ENCODE peak calls at places on chromosomes 7 and 10, in eight cellular contexts. One of them, this sample, is unnamed.
A peak's percentile ranks its signal among the peaks of the same experiment; 100 is the strongest.

GRCh38 chr10:77756319-77757232 is 119.0 kb upstream of the KCNMA1 start:
- DNase-seq in fibroblast of lung: peak; percentile 79
- DNase-seq in PC-3: peak; percentile 98
- DNase-seq in RWPE1: peak; percentile 70
- DNase-seq in tibial nerve: no peak
- DNase-seq in pancreas: peak; percentile 21
- DNase-seq in effector memory CD4-positive, alpha-beta T cell: no peak
- DNase-seq in heart right ventricle: no peak
- DNase-seq in this sample: no peak

GRCh38 chr10:61845950-61846268 is 55.6 kb upstream of the ARID5B start:
- DNase-seq in fibroblast of lung: no peak
- DNase-seq in PC-3: no peak
- DNase-seq in RWPE1: no peak
- DNase-seq in tibial nerve: no peak
- DNase-seq in pancreas: no peak
- DNase-seq in effector memory CD4-positive, alpha-beta T cell: no peak
- DNase-seq in heart right ventricle: no peak
- DNase-seq in this sample: no peak

GRCh38 chr7:82805527-82805960 is 357.1 kb downstream of the PCLO start:
- DNase-seq in fibroblast of lung: peak; percentile 88
- DNase-seq in PC-3: peak; percentile 89
- DNase-seq in RWPE1: peak; percentile 66
- DNase-seq in tibial nerve: no peak
- DNase-seq in pancreas: no peak
- DNase-seq in effector memory CD4-positive, alpha-beta T cell: no peak
- DNase-seq in heart right ventricle: no peak
- DNase-seq in this sample: no peak

GRCh38 chr7:22759721-22760120 is 32.7 kb downstream of the IL6 start:
- DNase-seq in fibroblast of lung: no peak
- DNase-seq in PC-3: no peak
- DNase-seq in RWPE1: no peak
- DNase-seq in tibial nerve: no peak
- DNase-seq in pancreas: no peak
- DNase-seq in effector memory CD4-positive, alpha-beta T cell: no peak
- DNase-seq in heart right ventricle: no peak
- DNase-seq in this sample: no peak

GRCh38 chr7:14092376-14092775 is 102.9 kb upstream of the ETV1 start:
- DNase-seq in fibroblast of lung: no peak
- DNase-seq in PC-3: no peak
- DNase-seq in RWPE1: no peak
- DNase-seq in tibial nerve: no peak
- DNase-seq in pancreas: no peak
- DNase-seq in effector memory CD4-positive, alpha-beta T cell: no peak
- DNase-seq in heart right ventricle: no peak
- DNase-seq in this sample: no peak

GRCh38 chr10:122234416-122234815 is 36.7 kb upstream of the BTBD16 start:
- DNase-seq in fibroblast of lung: peak; percentile 13
- DNase-seq in PC-3: no peak
- DNase-seq in RWPE1: no peak
- DNase-seq in tibial nerve: no peak
- DNase-seq in pancreas: no peak
- DNase-seq in effector memory CD4-positive, alpha-beta T cell: no peak
- DNase-seq in heart right ventricle: no peak
- DNase-seq in this sample: no peak

GRCh38 chr7:45036801-45037200 is 36.8 kb downstream of the CCM2 start:
- DNase-seq in fibroblast of lung: no peak
- DNase-seq in PC-3: no peak
- DNase-seq in RWPE1: no peak
- DNase-seq in tibial nerve: no peak
- DNase-seq in pancreas: no peak
- DNase-seq in effector memory CD4-positive, alpha-beta T cell: no peak
- DNase-seq in heart right ventricle: no peak
- DNase-seq in this sample: no peak

GRCh38 chr10:122715576-122715975 is 15.9 kb upstream of the C10orf120 start:
- DNase-seq in fibroblast of lung: no peak
- DNase-seq in PC-3: no peak
- DNase-seq in RWPE1: no peak
- DNase-seq in tibial nerve: no peak
- DNase-seq in pancreas: no peak
- DNase-seq in effector memory CD4-positive, alpha-beta T cell: no peak
- DNase-seq in heart right ventricle: no peak
- DNase-seq in this sample: no peak

GRCh38 chr10:62052276-62052675 is 150.8 kb downstream of the ARID5B start:
- DNase-seq in fibroblast of lung: no peak
- DNase-seq in PC-3: no peak
- DNase-seq in RWPE1: no peak
- DNase-seq in tibial nerve: no peak
- DNase-seq in pancreas: no peak
- DNase-seq in effector memory CD4-positive, alpha-beta T cell: no peak
- DNase-seq in heart right ventricle: no peak
- DNase-seq in this sample: no peak

GRCh38 chr7:29332027-29332806 is 137.6 kb downstream of the CHN2 start:
- DNase-seq in fibroblast of lung: no peak
- DNase-seq in PC-3: no peak
- DNase-seq in RWPE1: no peak
- DNase-seq in tibial nerve: no peak
- DNase-seq in pancreas: no peak
- DNase-seq in effector memory CD4-positive, alpha-beta T cell: no peak
- DNase-seq in heart right ventricle: no peak
- DNase-seq in this sample: no peak

GRCh38 chr7:35545831-35546230 is 149.1 kb downstream of the HERPUD2 start:
- DNase-seq in fibroblast of lung: no peak
- DNase-seq in PC-3: no peak
- DNase-seq in RWPE1: no peak
- DNase-seq in tibial nerve: no peak
- DNase-seq in pancreas: no peak
- DNase-seq in effector memory CD4-positive, alpha-beta T cell: no peak
- DNase-seq in heart right ventricle: no peak
- DNase-seq in this sample: no peak

GRCh38 chr7:143040209-143040710 is 11.9 kb upstream of the OR6V1 start:
- DNase-seq in fibroblast of lung: no peak
- DNase-seq in PC-3: no peak
- DNase-seq in RWPE1: no peak
- DNase-seq in tibial nerve: no peak
- DNase-seq in pancreas: no peak
- DNase-seq in effector memory CD4-positive, alpha-beta T cell: no peak
- DNase-seq in heart right ventricle: no peak
- DNase-seq in this sample: no peak

GRCh38 chr10:92387289-92387940 is 96.4 kb downstream of the MARCHF5 start:
- DNase-seq in fibroblast of lung: peak; percentile 71
- DNase-seq in PC-3: peak; percentile 51
- DNase-seq in RWPE1: peak; percentile 69
- DNase-seq in tibial nerve: no peak
- DNase-seq in pancreas: peak; percentile 28
- DNase-seq in effector memory CD4-positive, alpha-beta T cell: no peak
- DNase-seq in heart right ventricle: no peak
- DNase-seq in this sample: no peak

GRCh38 chr10:89653410-89653828 is 8.4 kb upstream of the PANK1 start:
- DNase-seq in fibroblast of lung: no peak
- DNase-seq in PC-3: peak; percentile 51
- DNase-seq in RWPE1: no peak
- DNase-seq in tibial nerve: no peak
- DNase-seq in pancreas: no peak
- DNase-seq in effector memory CD4-positive, alpha-beta T cell: no peak
- DNase-seq in heart right ventricle: no peak
- DNase-seq in this sample: no peak

GRCh38 chr10:87095241-87095945 is 387 bp downstream of the SHLD2 start:
- DNase-seq in fibroblast of lung: peak; percentile 86
- DNase-seq in PC-3: peak; percentile 59
- DNase-seq in RWPE1: peak; percentile 81
- DNase-seq in tibial nerve: peak; percentile 42
- DNase-seq in pancreas: peak; percentile 78
- DNase-seq in effector memory CD4-positive, alpha-beta T cell: peak; percentile 70
- DNase-seq in heart right ventricle: peak; percentile 86
- DNase-seq in this sample: peak; percentile 82

GRCh38 chr7:64308019-64308275 is 5.8 kb upstream of the ZNF736 start:
- DNase-seq in fibroblast of lung: no peak
- DNase-seq in PC-3: no peak
- DNase-seq in RWPE1: no peak
- DNase-seq in tibial nerve: no peak
- DNase-seq in pancreas: no peak
- DNase-seq in effector memory CD4-positive, alpha-beta T cell: no peak
- DNase-seq in heart right ventricle: no peak
- DNase-seq in this sample: no peak

GRCh38 chr10:5492929-5493576 is 6.3 kb downstream of the CALML5 start:
- DNase-seq in fibroblast of lung: no peak
- DNase-seq in PC-3: no peak
- DNase-seq in RWPE1: no peak
- DNase-seq in tibial nerve: no peak
- DNase-seq in pancreas: no peak
- DNase-seq in effector memory CD4-positive, alpha-beta T cell: no peak
- DNase-seq in heart right ventricle: no peak
- DNase-seq in this sample: no peak

GRCh38 chr7:41912851-41913580 is 210.1 kb upstream of the INHBA start:
- DNase-seq in fibroblast of lung: no peak
- DNase-seq in PC-3: peak; percentile 22
- DNase-seq in RWPE1: peak; percentile 20
- DNase-seq in tibial nerve: no peak
- DNase-seq in pancreas: no peak
- DNase-seq in effector memory CD4-positive, alpha-beta T cell: no peak
- DNase-seq in heart right ventricle: no peak
- DNase-seq in this sample: no peak

GRCh38 chr7:41915861-41916260 is 213.0 kb upstream of the INHBA start:
- DNase-seq in fibroblast of lung: no peak
- DNase-seq in PC-3: peak; percentile 70
- DNase-seq in RWPE1: no peak
- DNase-seq in tibial nerve: no peak
- DNase-seq in pancreas: no peak
- DNase-seq in effector memory CD4-positive, alpha-beta T cell: no peak
- DNase-seq in heart right ventricle: no peak
- DNase-seq in this sample: no peak

GRCh38 chr7:41912426-41912825 is 209.5 kb upstream of the INHBA start:
- DNase-seq in fibroblast of lung: no peak
- DNase-seq in PC-3: no peak
- DNase-seq in RWPE1: no peak
- DNase-seq in tibial nerve: no peak
- DNase-seq in pancreas: no peak
- DNase-seq in effector memory CD4-positive, alpha-beta T cell: no peak
- DNase-seq in heart right ventricle: no peak
- DNase-seq in this sample: no peak

GRCh38 chr7:41910916-41911315 is 208.0 kb upstream of the INHBA start:
- DNase-seq in fibroblast of lung: no peak
- DNase-seq in PC-3: no peak
- DNase-seq in RWPE1: no peak
- DNase-seq in tibial nerve: no peak
- DNase-seq in pancreas: no peak
- DNase-seq in effector memory CD4-positive, alpha-beta T cell: no peak
- DNase-seq in heart right ventricle: no peak
- DNase-seq in this sample: no peak

GRCh38 chr7:41911792-41912191 is 208.9 kb upstream of the INHBA start:
- DNase-seq in fibroblast of lung: peak; percentile 41
- DNase-seq in PC-3: peak; percentile 48
- DNase-seq in RWPE1: no peak
- DNase-seq in tibial nerve: no peak
- DNase-seq in pancreas: no peak
- DNase-seq in effector memory CD4-positive, alpha-beta T cell: no peak
- DNase-seq in heart right ventricle: no peak
- DNase-seq in this sample: no peak
- H3K27ac ChIP-seq in fibroblast of lung: peak overlapping the region; percentile 84
- H3K27ac ChIP-seq in PC-3: peak overlapping the region; percentile 68
- H3K27ac ChIP-seq in RWPE1: no peak overlapping the region
- H3K27ac ChIP-seq in tibial nerve: no peak overlapping the region
- H3K27ac ChIP-seq in pancreas: no peak overlapping the region
- H3K27ac ChIP-seq in effector memory CD4-positive, alpha-beta T cell: no peak overlapping the region
- H3K27ac ChIP-seq in heart right ventricle: no peak overlapping the region
- H3K27ac ChIP-seq in this sample: no peak overlapping the region

GRCh38 chr10:131641231-131641630 is 259.6 kb upstream of the PPP2R2D start:
- DNase-seq in fibroblast of lung: no peak
- DNase-seq in PC-3: no peak
- DNase-seq in RWPE1: no peak
- DNase-seq in tibial nerve: no peak
- DNase-seq in pancreas: peak; percentile 31
- DNase-seq in effector memory CD4-positive, alpha-beta T cell: no peak
- DNase-seq in heart right ventricle: no peak
- DNase-seq in this sample: no peak

GRCh38 chr10:131644864-131645658 is 255.7 kb upstream of the PPP2R2D start:
- DNase-seq in fibroblast of lung: no peak
- DNase-seq in PC-3: no peak
- DNase-seq in RWPE1: no peak
- DNase-seq in tibial nerve: no peak
- DNase-seq in pancreas: no peak
- DNase-seq in effector memory CD4-positive, alpha-beta T cell: no peak
- DNase-seq in heart right ventricle: no peak
- DNase-seq in this sample: no peak

GRCh38 chr10:131641898-131642297 is 258.9 kb upstream of the PPP2R2D start:
- DNase-seq in fibroblast of lung: no peak
- DNase-seq in PC-3: no peak
- DNase-seq in RWPE1: no peak
- DNase-seq in tibial nerve: no peak
- DNase-seq in pancreas: no peak
- DNase-seq in effector memory CD4-positive, alpha-beta T cell: no peak
- DNase-seq in heart right ventricle: no peak
- DNase-seq in this sample: no peak

GRCh38 chr10:131644287-131644686 is 256.5 kb upstream of the PPP2R2D start:
- DNase-seq in fibroblast of lung: no peak
- DNase-seq in PC-3: no peak
- DNase-seq in RWPE1: no peak
- DNase-seq in tibial nerve: no peak
- DNase-seq in pancreas: no peak
- DNase-seq in effector memory CD4-positive, alpha-beta T cell: no peak
- DNase-seq in heart right ventricle: no peak
- DNase-seq in this sample: no peak

DNA sequence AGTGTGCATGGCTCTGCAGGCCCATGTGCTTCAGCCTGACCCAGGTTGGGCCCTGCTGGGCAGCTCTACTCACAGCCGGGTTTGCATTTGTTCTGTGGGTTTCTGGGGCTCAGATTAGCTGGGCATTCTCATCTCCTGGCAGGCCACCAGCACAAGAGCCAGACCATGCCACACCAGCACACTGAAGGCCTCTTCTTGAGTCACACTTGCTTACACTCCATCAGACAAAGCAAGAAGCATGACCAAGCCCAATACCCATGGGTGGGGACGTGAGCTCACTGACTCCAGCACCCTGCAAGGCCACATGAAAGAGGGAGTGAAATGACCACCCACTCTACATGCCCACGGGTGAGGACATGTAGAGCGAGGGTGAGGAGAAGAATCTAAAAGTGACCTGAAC is 257.8 kb upstream of the PPP2R2D start:
- DNase-seq in fibroblast of lung: no peak
- DNase-seq in PC-3: no peak
- DNase-seq in RWPE1: no peak
- DNase-seq in tibial nerve: no peak
- DNase-seq in pancreas: no peak
- DNase-seq in effector memory CD4-positive, alpha-beta T cell: no peak
- DNase-seq in heart right ventricle: no peak
- DNase-seq in this sample: no peak
- H3K27ac ChIP-seq in fibroblast of lung: no peak overlapping the region
- H3K27ac ChIP-seq in PC-3: no peak overlapping the region
- H3K27ac ChIP-seq in RWPE1: no peak overlapping the region
- H3K27ac ChIP-seq in tibial nerve: no peak overlapping the region
- H3K27ac ChIP-seq in pancreas: no peak overlapping the region
- H3K27ac ChIP-seq in effector memory CD4-positive, alpha-beta T cell: no peak overlapping the region
- H3K27ac ChIP-seq in heart right ventricle: no peak overlapping the region
- H3K27ac ChIP-seq in this sample: no peak overlapping the region

GRCh38 chr10:71834343-71834674 is 16.7 kb downstream of the PSAP start:
- DNase-seq in fibroblast of lung: no peak
- DNase-seq in PC-3: no peak
- DNase-seq in RWPE1: no peak
- DNase-seq in tibial nerve: no peak
- DNase-seq in pancreas: no peak
- DNase-seq in effector memory CD4-positive, alpha-beta T cell: no peak
- DNase-seq in heart right ventricle: no peak
- DNase-seq in this sample: no peak
- H3K27ac ChIP-seq in fibroblast of lung: no peak overlapping the region
- H3K27ac ChIP-seq in PC-3: no peak overlapping the region
- H3K27ac ChIP-seq in RWPE1: peak overlapping the region; percentile 38
- H3K27ac ChIP-seq in tibial nerve: peak overlapping the region; percentile 32
- H3K27ac ChIP-seq in pancreas: no peak overlapping the region
- H3K27ac ChIP-seq in effector memory CD4-positive, alpha-beta T cell: no peak overlapping the region
- H3K27ac ChIP-seq in heart right ventricle: no peak overlapping the region
- H3K27ac ChIP-seq in this sample: no peak overlapping the region

GRCh38 chr7:74222851-74223710 is 13.3 kb downstream of the LAT2 start:
- DNase-seq in fibroblast of lung: no peak
- DNase-seq in PC-3: no peak
- DNase-seq in RWPE1: no peak
- DNase-seq in tibial nerve: no peak
- DNase-seq in pancreas: no peak
- DNase-seq in effector memory CD4-positive, alpha-beta T cell: no peak
- DNase-seq in heart right ventricle: no peak
- DNase-seq in this sample: no peak
- H3K27ac ChIP-seq in fibroblast of lung: no peak overlapping the region
- H3K27ac ChIP-seq in PC-3: no peak overlapping the region
- H3K27ac ChIP-seq in RWPE1: peak overlapping the region; percentile 58
- H3K27ac ChIP-seq in tibial nerve: no peak overlapping the region
- H3K27ac ChIP-seq in pancreas: no peak overlapping the region
- H3K27ac ChIP-seq in effector memory CD4-positive, alpha-beta T cell: no peak overlapping the region
- H3K27ac ChIP-seq in heart right ventricle: no peak overlapping the region
- H3K27ac ChIP-seq in this sample: no peak overlapping the region